ENCODE peak calls at places on chromosomes 7 and 10, in nine cellular contexts. One of them, this sample, is unnamed.

GRCh38 chr10:93616844-93617360 is 4.6 kb downstream of the PDE6C start:
- DNase-seq in T-cell: no peak
- DNase-seq in HuH-7: no peak
- DNase-seq in ovary: no peak
- DNase-seq in activated CD8-positive, alpha-beta T cell treated with anti-CD3 and anti-CD28 coated beads for 36 hours: no peak
- DNase-seq in uterus: no peak
- DNase-seq in Kasumi-1: no peak
- DNase-seq in activated CD8-positive, alpha-beta memory T cell treated with anti-CD3 and anti-CD28 coated beads, Interleukin-2, amount 50 U/mL, for 48 hours: no peak
- DNase-seq in activated naive CD8-positive, alpha-beta T cell treated with anti-CD3 and anti-CD28 coated beads, Interleukin-2, amount 10 ng/mL, durations not matched to agents 7 days and 5 days: no peak
- DNase-seq in this sample: no peak

GRCh38 chr7:140924821-140925421 is at the start of gene BRAF:
- DNase-seq in ovary: peak
- DNase-seq in HuH-7: peak
- DNase-seq in Kasumi-1: peak
- DNase-seq in T-cell: peak
- DNase-seq in activated naive CD8-positive, alpha-beta T cell treated with anti-CD3 and anti-CD28 coated beads, Interleukin-2, amount 10 ng/mL, durations not matched to agents 7 days and 5 days: peak
- DNase-seq in uterus: peak
- DNase-seq in activated CD8-positive, alpha-beta T cell treated with anti-CD3 and anti-CD28 coated beads for 36 hours: peak
- DNase-seq in activated CD8-positive, alpha-beta memory T cell treated with anti-CD3 and anti-CD28 coated beads, Interleukin-2, amount 50 U/mL, for 48 hours: peak
- DNase-seq in this sample: peak

GRCh38 chr10:93475227-93475626 is 6.9 kb downstream of the MYOF start:
- DNase-seq in uterus: no peak
- DNase-seq in ovary: no peak
- DNase-seq in activated naive CD8-positive, alpha-beta T cell treated with anti-CD3 and anti-CD28 coated beads, Interleukin-2, amount 10 ng/mL, durations not matched to agents 7 days and 5 days: no peak
- DNase-seq in activated CD8-positive, alpha-beta T cell treated with anti-CD3 and anti-CD28 coated beads for 36 hours: no peak
- DNase-seq in HuH-7: no peak
- DNase-seq in activated CD8-positive, alpha-beta memory T cell treated with anti-CD3 and anti-CD28 coated beads, Interleukin-2, amount 50 U/mL, for 48 hours: no peak
- DNase-seq in Kasumi-1: no peak
- DNase-seq in T-cell: no peak
- DNase-seq in this sample: no peak

GRCh38 chr7:142717453-142717852 is 31.8 kb upstream of the PRSS1 start:
- DNase-seq in uterus: no peak
- DNase-seq in activated CD8-positive, alpha-beta T cell treated with anti-CD3 and anti-CD28 coated beads for 36 hours: peak
- DNase-seq in T-cell: no peak
- DNase-seq in Kasumi-1: peak
- DNase-seq in HuH-7: no peak
- DNase-seq in ovary: no peak
- DNase-seq in activated CD8-positive, alpha-beta memory T cell treated with anti-CD3 and anti-CD28 coated beads, Interleukin-2, amount 50 U/mL, for 48 hours: no peak
- DNase-seq in activated naive CD8-positive, alpha-beta T cell treated with anti-CD3 and anti-CD28 coated beads, Interleukin-2, amount 10 ng/mL, durations not matched to agents 7 days and 5 days: no peak
- DNase-seq in this sample: no peak

GRCh38 chr7:111741811-111742240 is 179.5 kb upstream of the IMMP2L start:
- DNase-seq in activated naive CD8-positive, alpha-beta T cell treated with anti-CD3 and anti-CD28 coated beads, Interleukin-2, amount 10 ng/mL, durations not matched to agents 7 days and 5 days: no peak
- DNase-seq in Kasumi-1: peak
- DNase-seq in activated CD8-positive, alpha-beta T cell treated with anti-CD3 and anti-CD28 coated beads for 36 hours: peak
- DNase-seq in ovary: peak
- DNase-seq in HuH-7: peak
- DNase-seq in activated CD8-positive, alpha-beta memory T cell treated with anti-CD3 and anti-CD28 coated beads, Interleukin-2, amount 50 U/mL, for 48 hours: no peak
- DNase-seq in uterus: peak
- DNase-seq in T-cell: no peak
- DNase-seq in this sample: peak

GRCh38 chr10:113362645-113363091 is 190.2 kb upstream of the HABP2 start:
- DNase-seq in activated CD8-positive, alpha-beta memory T cell treated with anti-CD3 and anti-CD28 coated beads, Interleukin-2, amount 50 U/mL, for 48 hours: no peak
- DNase-seq in activated naive CD8-positive, alpha-beta T cell treated with anti-CD3 and anti-CD28 coated beads, Interleukin-2, amount 10 ng/mL, durations not matched to agents 7 days and 5 days: no peak
- DNase-seq in activated CD8-positive, alpha-beta T cell treated with anti-CD3 and anti-CD28 coated beads for 36 hours: no peak
- DNase-seq in uterus: peak
- DNase-seq in HuH-7: no peak
- DNase-seq in ovary: peak
- DNase-seq in Kasumi-1: no peak
- DNase-seq in T-cell: no peak
- DNase-seq in this sample: no peak

GRCh38 chr7:14924398-14924797 is 21.8 kb upstream of the DGKB start:
- DNase-seq in Kasumi-1: peak
- DNase-seq in activated CD8-positive, alpha-beta T cell treated with anti-CD3 and anti-CD28 coated beads for 36 hours: no peak
- DNase-seq in activated naive CD8-positive, alpha-beta T cell treated with anti-CD3 and anti-CD28 coated beads, Interleukin-2, amount 10 ng/mL, durations not matched to agents 7 days and 5 days: no peak
- DNase-seq in ovary: no peak
- DNase-seq in T-cell: no peak
- DNase-seq in activated CD8-positive, alpha-beta memory T cell treated with anti-CD3 and anti-CD28 coated beads, Interleukin-2, amount 50 U/mL, for 48 hours: no peak
- DNase-seq in HuH-7: no peak
- DNase-seq in uterus: no peak
- DNase-seq in this sample: no peak

GRCh38 chr10:76051007-76051936 is 619.8 kb downstream of the LRMDA start:
- DNase-seq in ovary: no peak
- DNase-seq in activated naive CD8-positive, alpha-beta T cell treated with anti-CD3 and anti-CD28 coated beads, Interleukin-2, amount 10 ng/mL, durations not matched to agents 7 days and 5 days: no peak
- DNase-seq in T-cell: no peak
- DNase-seq in activated CD8-positive, alpha-beta T cell treated with anti-CD3 and anti-CD28 coated beads for 36 hours: no peak
- DNase-seq in activated CD8-positive, alpha-beta memory T cell treated with anti-CD3 and anti-CD28 coated beads, Interleukin-2, amount 50 U/mL, for 48 hours: no peak
- DNase-seq in HuH-7: peak
- DNase-seq in Kasumi-1: no peak
- DNase-seq in uterus: no peak
- DNase-seq in this sample: no peak

GRCh38 chr7:105402221-105403095 is 13.7 kb upstream of the SRPK2 start:
- DNase-seq in T-cell: no peak
- DNase-seq in ovary: no peak
- DNase-seq in HuH-7: no peak
- DNase-seq in activated CD8-positive, alpha-beta memory T cell treated with anti-CD3 and anti-CD28 coated beads, Interleukin-2, amount 50 U/mL, for 48 hours: no peak
- DNase-seq in Kasumi-1: no peak
- DNase-seq in activated naive CD8-positive, alpha-beta T cell treated with anti-CD3 and anti-CD28 coated beads, Interleukin-2, amount 10 ng/mL, durations not matched to agents 7 days and 5 days: no peak
- DNase-seq in uterus: no peak
- DNase-seq in activated CD8-positive, alpha-beta T cell treated with anti-CD3 and anti-CD28 coated beads for 36 hours: peak
- DNase-seq in this sample: no peak

GRCh38 chr10:114776908-114777307 is 44.7 kb upstream of the FHIP2A start:
- DNase-seq in HuH-7: no peak
- DNase-seq in activated CD8-positive, alpha-beta T cell treated with anti-CD3 and anti-CD28 coated beads for 36 hours: no peak
- DNase-seq in Kasumi-1: no peak
- DNase-seq in uterus: no peak
- DNase-seq in T-cell: no peak
- DNase-seq in activated naive CD8-positive, alpha-beta T cell treated with anti-CD3 and anti-CD28 coated beads, Interleukin-2, amount 10 ng/mL, durations not matched to agents 7 days and 5 days: no peak
- DNase-seq in activated CD8-positive, alpha-beta memory T cell treated with anti-CD3 and anti-CD28 coated beads, Interleukin-2, amount 50 U/mL, for 48 hours: no peak
- DNase-seq in ovary: no peak
- DNase-seq in this sample: no peak

GRCh38 chr7:90421648-90422047 is 18.4 kb downstream of the CLDN12 start:
- DNase-seq in activated CD8-positive, alpha-beta memory T cell treated with anti-CD3 and anti-CD28 coated beads, Interleukin-2, amount 50 U/mL, for 48 hours: no peak
- DNase-seq in activated naive CD8-positive, alpha-beta T cell treated with anti-CD3 and anti-CD28 coated beads, Interleukin-2, amount 10 ng/mL, durations not matched to agents 7 days and 5 days: no peak
- DNase-seq in Kasumi-1: no peak
- DNase-seq in ovary: no peak
- DNase-seq in activated CD8-positive, alpha-beta T cell treated with anti-CD3 and anti-CD28 coated beads for 36 hours: no peak
- DNase-seq in HuH-7: no peak
- DNase-seq in T-cell: no peak
- DNase-seq in uterus: no peak
- DNase-seq in this sample: no peak

GRCh38 chr10:59512951-59513350 is 150.6 kb upstream of the FAM13C start:
- DNase-seq in activated CD8-positive, alpha-beta memory T cell treated with anti-CD3 and anti-CD28 coated beads, Interleukin-2, amount 50 U/mL, for 48 hours: no peak
- DNase-seq in T-cell: no peak
- DNase-seq in Kasumi-1: no peak
- DNase-seq in activated naive CD8-positive, alpha-beta T cell treated with anti-CD3 and anti-CD28 coated beads, Interleukin-2, amount 10 ng/mL, durations not matched to agents 7 days and 5 days: no peak
- DNase-seq in activated CD8-positive, alpha-beta T cell treated with anti-CD3 and anti-CD28 coated beads for 36 hours: no peak
- DNase-seq in ovary: no peak
- DNase-seq in HuH-7: no peak
- DNase-seq in uterus: no peak
- DNase-seq in this sample: no peak

GRCh38 chr10:5658871-5659618 is 7.3 kb downstream of the ASB13 start:
- DNase-seq in T-cell: no peak
- DNase-seq in uterus: no peak
- DNase-seq in Kasumi-1: no peak
- DNase-seq in activated CD8-positive, alpha-beta memory T cell treated with anti-CD3 and anti-CD28 coated beads, Interleukin-2, amount 50 U/mL, for 48 hours: no peak
- DNase-seq in activated naive CD8-positive, alpha-beta T cell treated with anti-CD3 and anti-CD28 coated beads, Interleukin-2, amount 10 ng/mL, durations not matched to agents 7 days and 5 days: no peak
- DNase-seq in HuH-7: peak
- DNase-seq in activated CD8-positive, alpha-beta T cell treated with anti-CD3 and anti-CD28 coated beads for 36 hours: no peak
- DNase-seq in ovary: no peak
- DNase-seq in this sample: no peak

GRCh38 chr7:44633254-44634186 is 27.1 kb downstream of the OGDH start:
- DNase-seq in T-cell: peak
- DNase-seq in ovary: peak
- DNase-seq in HuH-7: no peak
- DNase-seq in activated CD8-positive, alpha-beta T cell treated with anti-CD3 and anti-CD28 coated beads for 36 hours: peak
- DNase-seq in activated CD8-positive, alpha-beta memory T cell treated with anti-CD3 and anti-CD28 coated beads, Interleukin-2, amount 50 U/mL, for 48 hours: peak
- DNase-seq in activated naive CD8-positive, alpha-beta T cell treated with anti-CD3 and anti-CD28 coated beads, Interleukin-2, amount 10 ng/mL, durations not matched to agents 7 days and 5 days: no peak
- DNase-seq in uterus: peak
- DNase-seq in Kasumi-1: no peak
- DNase-seq in this sample: no peak

GRCh38 chr7:157813053-157813452 is 476.2 kb downstream of the DNAJB6 start:
- DNase-seq in T-cell: no peak
- DNase-seq in HuH-7: no peak
- DNase-seq in ovary: no peak
- DNase-seq in activated CD8-positive, alpha-beta memory T cell treated with anti-CD3 and anti-CD28 coated beads, Interleukin-2, amount 50 U/mL, for 48 hours: no peak
- DNase-seq in Kasumi-1: no peak
- DNase-seq in activated CD8-positive, alpha-beta T cell treated with anti-CD3 and anti-CD28 coated beads for 36 hours: no peak
- DNase-seq in activated naive CD8-positive, alpha-beta T cell treated with anti-CD3 and anti-CD28 coated beads, Interleukin-2, amount 10 ng/mL, durations not matched to agents 7 days and 5 days: no peak
- DNase-seq in uterus: no peak
- DNase-seq in this sample: no peak

GRCh38 chr7:123712619-123713018 is 36.2 kb downstream of the WASL start:
- DNase-seq in T-cell: no peak
- DNase-seq in activated CD8-positive, alpha-beta T cell treated with anti-CD3 and anti-CD28 coated beads for 36 hours: no peak
- DNase-seq in activated CD8-positive, alpha-beta memory T cell treated with anti-CD3 and anti-CD28 coated beads, Interleukin-2, amount 50 U/mL, for 48 hours: no peak
- DNase-seq in HuH-7: no peak
- DNase-seq in activated naive CD8-positive, alpha-beta T cell treated with anti-CD3 and anti-CD28 coated beads, Interleukin-2, amount 10 ng/mL, durations not matched to agents 7 days and 5 days: no peak
- DNase-seq in uterus: no peak
- DNase-seq in Kasumi-1: peak
- DNase-seq in ovary: no peak
- DNase-seq in this sample: no peak

GRCh38 chr7:112929411-112929810 is 139.2 kb upstream of the TMEM168 start:
- DNase-seq in activated naive CD8-positive, alpha-beta T cell treated with anti-CD3 and anti-CD28 coated beads, Interleukin-2, amount 10 ng/mL, durations not matched to agents 7 days and 5 days: no peak
- DNase-seq in HuH-7: no peak
- DNase-seq in uterus: no peak
- DNase-seq in activated CD8-positive, alpha-beta memory T cell treated with anti-CD3 and anti-CD28 coated beads, Interleukin-2, amount 50 U/mL, for 48 hours: no peak
- DNase-seq in Kasumi-1: no peak
- DNase-seq in activated CD8-positive, alpha-beta T cell treated with anti-CD3 and anti-CD28 coated beads for 36 hours: no peak
- DNase-seq in T-cell: no peak
- DNase-seq in ovary: no peak
- DNase-seq in this sample: no peak

GRCh38 chr10:42981358-42982236 is 95.3 kb upstream of the RET start:
- DNase-seq in activated CD8-positive, alpha-beta T cell treated with anti-CD3 and anti-CD28 coated beads for 36 hours: no peak
- DNase-seq in T-cell: no peak
- DNase-seq in ovary: no peak
- DNase-seq in activated CD8-positive, alpha-beta memory T cell treated with anti-CD3 and anti-CD28 coated beads, Interleukin-2, amount 50 U/mL, for 48 hours: peak
- DNase-seq in Kasumi-1: no peak
- DNase-seq in HuH-7: no peak
- DNase-seq in uterus: no peak
- DNase-seq in activated naive CD8-positive, alpha-beta T cell treated with anti-CD3 and anti-CD28 coated beads, Interleukin-2, amount 10 ng/mL, durations not matched to agents 7 days and 5 days: no peak
- DNase-seq in this sample: no peak

GRCh38 chr7:111853231-111853990 is 291.1 kb upstream of the IMMP2L start:
- DNase-seq in ovary: no peak
- DNase-seq in HuH-7: peak
- DNase-seq in uterus: no peak
- DNase-seq in activated CD8-positive, alpha-beta memory T cell treated with anti-CD3 and anti-CD28 coated beads, Interleukin-2, amount 50 U/mL, for 48 hours: no peak
- DNase-seq in activated CD8-positive, alpha-beta T cell treated with anti-CD3 and anti-CD28 coated beads for 36 hours: no peak
- DNase-seq in T-cell: no peak
- DNase-seq in Kasumi-1: peak
- DNase-seq in activated naive CD8-positive, alpha-beta T cell treated with anti-CD3 and anti-CD28 coated beads, Interleukin-2, amount 10 ng/mL, durations not matched to agents 7 days and 5 days: no peak
- DNase-seq in this sample: no peak

GRCh38 chr10:76869931-76870330 is 767.7 kb downstream of the KCNMA1 start:
- DNase-seq in Kasumi-1: no peak
- DNase-seq in activated CD8-positive, alpha-beta memory T cell treated with anti-CD3 and anti-CD28 coated beads, Interleukin-2, amount 50 U/mL, for 48 hours: no peak
- DNase-seq in HuH-7: no peak
- DNase-seq in activated CD8-positive, alpha-beta T cell treated with anti-CD3 and anti-CD28 coated beads for 36 hours: no peak
- DNase-seq in uterus: no peak
- DNase-seq in ovary: no peak
- DNase-seq in T-cell: no peak
- DNase-seq in activated naive CD8-positive, alpha-beta T cell treated with anti-CD3 and anti-CD28 coated beads, Interleukin-2, amount 10 ng/mL, durations not matched to agents 7 days and 5 days: no peak
- DNase-seq in this sample: no peak

GRCh38 chr10:101380353-101381017 is 26.5 kb downstream of the BTRC start:
- DNase-seq in Kasumi-1: no peak
- DNase-seq in ovary: no peak
- DNase-seq in activated CD8-positive, alpha-beta T cell treated with anti-CD3 and anti-CD28 coated beads for 36 hours: no peak
- DNase-seq in HuH-7: no peak
- DNase-seq in uterus: no peak
- DNase-seq in activated naive CD8-positive, alpha-beta T cell treated with anti-CD3 and anti-CD28 coated beads, Interleukin-2, amount 10 ng/mL, durations not matched to agents 7 days and 5 days: no peak
- DNase-seq in T-cell: no peak
- DNase-seq in activated CD8-positive, alpha-beta memory T cell treated with anti-CD3 and anti-CD28 coated beads, Interleukin-2, amount 50 U/mL, for 48 hours: no peak
- DNase-seq in this sample: no peak

This sample was measured in naive thymus-derived CD8-positive, alpha-beta T cell.